ENCODE peak calls at places on chromosomes 12 and 14, in eight cellular contexts. One of them, this sample, is unnamed.

GRCh38 chr12:45674181-45674580 is 55.3 kb upstream of the ARID2 start:
- DNase-seq in IMR-90: peak; percentile 26
- DNase-seq in GM12865: no peak
- DNase-seq in cardiac muscle cell: peak; percentile 28
- DNase-seq in AG04450: no peak
- DNase-seq in psoas muscle: no peak
- DNase-seq in uterus: no peak
- DNase-seq in brain microvascular endothelial cell: no peak
- DNase-seq in this sample: no peak

GRCh38 chr12:85244561-85244960 is 35.5 kb upstream of the ALX1 start:
- DNase-seq in IMR-90: no peak
- DNase-seq in GM12865: no peak
- DNase-seq in cardiac muscle cell: no peak
- DNase-seq in AG04450: no peak
- DNase-seq in psoas muscle: no peak
- DNase-seq in uterus: no peak
- DNase-seq in brain microvascular endothelial cell: no peak
- DNase-seq in this sample: no peak

GRCh38 chr14:90753456-90754005 is 62.7 kb downstream of the TTC7B start:
- DNase-seq in IMR-90: no peak
- DNase-seq in GM12865: no peak
- DNase-seq in cardiac muscle cell: no peak
- DNase-seq in AG04450: no peak
- DNase-seq in psoas muscle: no peak
- DNase-seq in uterus: no peak
- DNase-seq in brain microvascular endothelial cell: no peak
- DNase-seq in this sample: no peak

GRCh38 chr14:30873308-30874119 is 845 bp upstream of the COCH start:
- DNase-seq in IMR-90: no peak
- DNase-seq in GM12865: no peak
- DNase-seq in cardiac muscle cell: no peak
- DNase-seq in AG04450: no peak
- DNase-seq in psoas muscle: no peak
- DNase-seq in uterus: no peak
- DNase-seq in brain microvascular endothelial cell: no peak
- DNase-seq in this sample: no peak

GRCh38 chr12:106445981-106446380 is 88.4 kb downstream of the POLR3B start:
- DNase-seq in IMR-90: no peak
- DNase-seq in GM12865: no peak
- DNase-seq in cardiac muscle cell: no peak
- DNase-seq in AG04450: no peak
- DNase-seq in psoas muscle: no peak
- DNase-seq in uterus: no peak
- DNase-seq in brain microvascular endothelial cell: no peak
- DNase-seq in this sample: no peak

GRCh38 chr12:98893126-98893525 is 248.0 kb downstream of the APAF1 start:
- DNase-seq in IMR-90: no peak
- DNase-seq in GM12865: no peak
- DNase-seq in cardiac muscle cell: no peak
- DNase-seq in AG04450: no peak
- DNase-seq in psoas muscle: no peak
- DNase-seq in uterus: no peak
- DNase-seq in brain microvascular endothelial cell: no peak
- DNase-seq in this sample: no peak

GRCh38 chr12:26028953-26029740 is 70.7 kb downstream of the RASSF8 start:
- DNase-seq in IMR-90: peak; percentile 67
- DNase-seq in GM12865: peak; percentile 56
- DNase-seq in cardiac muscle cell: peak; percentile 75
- DNase-seq in AG04450: peak; percentile 26
- DNase-seq in psoas muscle: no peak
- DNase-seq in uterus: peak; percentile 37
- DNase-seq in brain microvascular endothelial cell: peak; percentile 45
- DNase-seq in this sample: peak; percentile 72

GRCh38 chr14:35338731-35339405 is 46.7 kb downstream of the PSMA6 start:
- DNase-seq in IMR-90: no peak
- DNase-seq in GM12865: no peak
- DNase-seq in cardiac muscle cell: no peak
- DNase-seq in AG04450: no peak
- DNase-seq in psoas muscle: no peak
- DNase-seq in uterus: no peak
- DNase-seq in brain microvascular endothelial cell: no peak
- DNase-seq in this sample: no peak

GRCh38 chr12:113198286-113198685 is 12.8 kb downstream of the RITA1 start:
- DNase-seq in IMR-90: no peak
- DNase-seq in GM12865: no peak
- DNase-seq in cardiac muscle cell: no peak
- DNase-seq in AG04450: no peak
- DNase-seq in psoas muscle: no peak
- DNase-seq in uterus: no peak
- DNase-seq in brain microvascular endothelial cell: no peak
- DNase-seq in this sample: peak; percentile 23

GRCh38 chr14:75259510-75259855 is 19.1 kb upstream of the FOS start:
- DNase-seq in IMR-90: peak; percentile 77
- DNase-seq in GM12865: no peak
- DNase-seq in cardiac muscle cell: peak; percentile 80
- DNase-seq in AG04450: no peak
- DNase-seq in psoas muscle: no peak
- DNase-seq in uterus: no peak
- DNase-seq in brain microvascular endothelial cell: peak; percentile 73
- DNase-seq in this sample: peak; percentile 79

GRCh38 chr14:56474419-56475022 is 105.1 kb upstream of the TMEM260 start:
- DNase-seq in IMR-90: peak; percentile 41
- DNase-seq in GM12865: peak; percentile 35
- DNase-seq in cardiac muscle cell: peak; percentile 65
- DNase-seq in AG04450: no peak
- DNase-seq in psoas muscle: no peak
- DNase-seq in uterus: no peak
- DNase-seq in brain microvascular endothelial cell: no peak
- DNase-seq in this sample: peak; percentile 29

GRCh38 chr12:96295532-96296160 is 101.5 kb downstream of the ELK3 start:
- DNase-seq in IMR-90: no peak
- DNase-seq in GM12865: no peak
- DNase-seq in cardiac muscle cell: no peak
- DNase-seq in AG04450: no peak
- DNase-seq in psoas muscle: no peak
- DNase-seq in uterus: no peak
- DNase-seq in brain microvascular endothelial cell: no peak
- DNase-seq in this sample: no peak

GRCh38 chr12:130617219-130617618 is 98.9 kb downstream of the RIMBP2 start:
- DNase-seq in IMR-90: no peak
- DNase-seq in GM12865: no peak
- DNase-seq in cardiac muscle cell: no peak
- DNase-seq in AG04450: no peak
- DNase-seq in psoas muscle: no peak
- DNase-seq in uterus: no peak
- DNase-seq in brain microvascular endothelial cell: no peak
- DNase-seq in this sample: no peak

GRCh38 chr12:105814283-105814682 is 324.5 kb downstream of the NUAK1 start:
- DNase-seq in IMR-90: no peak
- DNase-seq in GM12865: no peak
- DNase-seq in cardiac muscle cell: no peak
- DNase-seq in AG04450: no peak
- DNase-seq in psoas muscle: no peak
- DNase-seq in uterus: no peak
- DNase-seq in brain microvascular endothelial cell: no peak
- DNase-seq in this sample: no peak

GRCh38 chr12:14883663-14884062 is 2.0 kb downstream of the MGP start:
- DNase-seq in IMR-90: no peak
- DNase-seq in GM12865: no peak
- DNase-seq in cardiac muscle cell: peak; percentile 40
- DNase-seq in AG04450: no peak
- DNase-seq in psoas muscle: no peak
- DNase-seq in uterus: no peak
- DNase-seq in brain microvascular endothelial cell: no peak
- DNase-seq in this sample: no peak

GRCh38 chr12:27869567-27869966 is 89.5 kb upstream of the MANSC4 start:
- DNase-seq in IMR-90: no peak
- DNase-seq in GM12865: no peak
- DNase-seq in cardiac muscle cell: peak; percentile 64
- DNase-seq in AG04450: no peak
- DNase-seq in psoas muscle: no peak
- DNase-seq in uterus: no peak
- DNase-seq in brain microvascular endothelial cell: no peak
- DNase-seq in this sample: no peak

GRCh38 chr14:69695664-69696527 is 71.0 kb upstream of the SRSF5 start:
- DNase-seq in IMR-90: peak; percentile 30
- DNase-seq in GM12865: peak; percentile 47
- DNase-seq in cardiac muscle cell: peak; percentile 69
- DNase-seq in AG04450: no peak
- DNase-seq in psoas muscle: peak; percentile 52
- DNase-seq in uterus: no peak
- DNase-seq in brain microvascular endothelial cell: no peak
- DNase-seq in this sample: peak; percentile 67

GRCh38 chr14:101118746-101119610 is 215.5 kb upstream of the RTL1 start:
- DNase-seq in IMR-90: no peak
- DNase-seq in GM12865: no peak
- DNase-seq in cardiac muscle cell: no peak
- DNase-seq in AG04450: no peak
- DNase-seq in psoas muscle: peak; percentile 75
- DNase-seq in uterus: no peak
- DNase-seq in brain microvascular endothelial cell: no peak
- DNase-seq in this sample: no peak
- H3K4me3 ChIP-seq in IMR-90: no peak overlapping the region
- H3K4me3 ChIP-seq in GM12865: no peak overlapping the region
- H3K4me3 ChIP-seq in cardiac muscle cell: no peak overlapping the region
- H3K4me3 ChIP-seq in AG04450: no peak overlapping the region
- H3K4me3 ChIP-seq in psoas muscle: no peak overlapping the region
- H3K4me3 ChIP-seq in uterus: no peak overlapping the region
- H3K4me3 ChIP-seq in brain microvascular endothelial cell: no peak overlapping the region
- H3K4me3 ChIP-seq in this sample: no peak overlapping the region

DNA sequence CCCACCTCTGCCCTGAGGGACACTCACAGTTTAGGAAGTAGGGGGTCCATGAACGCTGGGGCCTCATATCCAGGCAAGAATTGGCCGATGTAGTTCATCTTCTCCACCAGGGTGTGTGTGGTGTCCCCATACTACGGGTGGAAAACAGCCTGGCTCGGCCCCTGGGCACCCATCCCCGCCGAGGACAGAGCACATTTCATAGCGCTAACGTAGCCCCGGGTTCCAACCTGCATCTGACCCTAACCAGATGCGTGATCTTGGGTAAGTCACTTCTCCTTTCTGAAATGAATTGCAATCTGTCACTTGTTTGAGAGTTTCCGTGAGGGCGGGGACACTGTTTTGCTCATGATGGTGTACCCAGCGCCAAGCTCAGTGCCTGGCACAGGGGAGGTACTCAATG is 9.0 kb downstream of the HPD start:
- DNase-seq in IMR-90: no peak
- DNase-seq in GM12865: no peak
- DNase-seq in cardiac muscle cell: no peak
- DNase-seq in AG04450: no peak
- DNase-seq in psoas muscle: no peak
- DNase-seq in uterus: no peak
- DNase-seq in brain microvascular endothelial cell: no peak
- DNase-seq in this sample: no peak
- TF ChIP-seq CTCF in IMR-90: no peak
- TF ChIP-seq CTCF in GM12865: no peak
- TF ChIP-seq CTCF in cardiac muscle cell: no peak
- TF ChIP-seq CTCF in AG04450: no peak
- TF ChIP-seq CTCF in psoas muscle: no peak
- TF ChIP-seq CTCF in uterus: no peak
- TF ChIP-seq CTCF in brain microvascular endothelial cell: no peak
- TF ChIP-seq CTCF in this sample: no peak

GRCh38 chr12:107554941-107555340 is 130.7 kb upstream of the PWP1 start:
- DNase-seq in IMR-90: no peak
- DNase-seq in GM12865: no peak
- DNase-seq in cardiac muscle cell: no peak
- DNase-seq in AG04450: no peak
- DNase-seq in psoas muscle: no peak
- DNase-seq in uterus: no peak
- DNase-seq in brain microvascular endothelial cell: no peak
- DNase-seq in this sample: no peak
- H3K4me3 ChIP-seq in IMR-90: no peak overlapping the region
- H3K4me3 ChIP-seq in GM12865: no peak overlapping the region
- H3K4me3 ChIP-seq in cardiac muscle cell: no peak overlapping the region
- H3K4me3 ChIP-seq in AG04450: no peak overlapping the region
- H3K4me3 ChIP-seq in psoas muscle: no peak overlapping the region
- H3K4me3 ChIP-seq in uterus: no peak overlapping the region
- H3K4me3 ChIP-seq in brain microvascular endothelial cell: no peak overlapping the region
- H3K4me3 ChIP-seq in this sample: no peak overlapping the region

DNA sequence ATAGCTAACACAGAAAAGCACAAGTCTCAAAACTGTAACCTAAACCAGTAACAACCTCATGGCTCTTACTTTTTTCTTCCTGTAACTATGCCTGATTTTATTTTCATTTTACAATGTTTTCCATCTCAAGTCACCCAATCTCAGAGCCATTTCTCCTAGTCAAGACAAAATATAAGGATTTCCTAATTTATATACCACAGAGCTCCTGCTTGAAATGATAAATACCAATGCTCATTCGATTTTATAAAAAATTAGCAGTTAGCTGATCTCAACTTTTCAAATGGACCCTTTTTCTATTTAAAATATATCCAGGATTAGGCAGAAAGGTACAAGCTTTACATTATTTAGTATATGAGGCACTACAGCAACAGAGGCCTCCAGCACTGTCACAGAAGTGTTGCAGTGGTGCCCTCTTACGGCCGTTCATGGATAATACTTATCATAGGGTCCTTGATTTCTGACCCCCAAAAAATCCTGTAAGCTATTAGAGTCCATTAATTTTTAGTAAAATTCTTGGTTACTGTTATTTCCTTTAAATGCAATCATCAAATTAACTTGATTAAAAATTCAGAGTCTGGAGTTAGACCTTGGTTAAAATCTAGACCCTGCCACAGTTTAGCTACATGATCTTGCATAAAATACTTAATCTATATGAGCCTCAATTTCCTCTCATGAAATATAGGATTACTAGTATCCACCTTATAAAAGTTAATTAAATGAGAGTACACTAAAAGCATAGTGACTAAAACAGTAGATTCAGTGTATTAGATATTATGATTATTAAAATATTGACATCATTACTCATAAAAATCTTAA is 68.3 kb downstream of the SEC23A start:
- DNase-seq in IMR-90: no peak
- DNase-seq in GM12865: no peak
- DNase-seq in cardiac muscle cell: peak; percentile 27
- DNase-seq in AG04450: no peak
- DNase-seq in psoas muscle: no peak
- DNase-seq in uterus: no peak
- DNase-seq in brain microvascular endothelial cell: no peak
- DNase-seq in this sample: peak; percentile 18
- TF ChIP-seq CTCF in IMR-90: peak; percentile 16
- TF ChIP-seq CTCF in GM12865: no peak
- TF ChIP-seq CTCF in cardiac muscle cell: peak; percentile 56
- TF ChIP-seq CTCF in AG04450: peak; percentile 44
- TF ChIP-seq CTCF in psoas muscle: no peak
- TF ChIP-seq CTCF in uterus: no peak
- TF ChIP-seq CTCF in brain microvascular endothelial cell: peak; percentile 67
- TF ChIP-seq CTCF in this sample: peak; percentile 54

This sample was measured in astrocyte of the spinal cord.